ENCODE peak calls at places on chromosomes 1 and 21, in six cellular contexts. G, Q, A, Y, E and F are unnamed samples.

GRCh38 chr21:35529141-35529863 is 480.2 kb upstream of the RUNX1 start:
- DNase-seq in G (no peak), Q (no peak), A (no peak), Y (peak; percentile 4), E (no peak), F (no peak)

GRCh38 chr1:161915051-161915503 is 108.6 kb downstream of the OLFML2B start:
- DNase-seq in G (no peak), Q (no peak), A (peak; percentile 15), Y (no peak), E (no peak), F (no peak)

GRCh38 chr1:117824612-117825011 is 104.8 kb downstream of the GDAP2 start:
- DNase-seq in G (peak; percentile 29), Q (no peak), A (no peak), Y (no peak), E (no peak), F (no peak)

GRCh38 chr1:202306535-202307345 is 35.0 kb downstream of the UBE2T start:
- DNase-seq in G (no peak), Q (no peak), A (no peak), Y (no peak), E (no peak), F (no peak)

GRCh38 chr1:150295476-150295875 is 1.8 kb downstream of the MRPS21 start:
- DNase-seq in G (no peak), Q (no peak), A (no peak), Y (no peak), E (no peak), F (no peak)

GRCh38 chr21:38649120-38649519 is 150.8 kb upstream of the ERG start:
- DNase-seq in G (no peak), Q (no peak), A (no peak), Y (no peak), E (no peak), F (no peak)

GRCh38 chr1:201172999-201173610 is 17.5 kb upstream of the IGFN1 start:
- DNase-seq in G (no peak), Q (no peak), A (no peak), Y (no peak), E (no peak), F (no peak)

GRCh38 chr1:219120625-219121544 is 52.8 kb upstream of the LYPLAL1 start:
- DNase-seq in G (peak; percentile 24), Q (no peak), A (no peak), Y (peak; percentile 63), E (no peak), F (no peak)

GRCh38 chr1:243718893-243719292 is 131.2 kb downstream of the AKT3 start:
- DNase-seq in G (no peak), Q (no peak), A (no peak), Y (no peak), E (no peak), F (no peak)

GRCh38 chr1:3441449-3441848 is 13.0 kb upstream of the ARHGEF16 start:
- DNase-seq in G (no peak), Q (no peak), A (no peak), Y (no peak), E (peak; percentile 26), F (no peak)

GRCh38 chr1:53381790-53382401 is 54.0 kb upstream of the LRP8 start:
- DNase-seq in G (no peak), Q (no peak), A (no peak), Y (no peak), E (no peak), F (no peak)

GRCh38 chr1:159170639-159171038 is 776 bp upstream of the CADM3 start:
- DNase-seq in G (no peak), Q (no peak), A (no peak), Y (no peak), E (no peak), F (no peak)

GRCh38 chr1:42939216-42939615 is 19.5 kb downstream of the SLC2A1 start:
- DNase-seq in G (no peak), Q (no peak), A (no peak), Y (no peak), E (no peak), F (no peak)

GRCh38 chr1:185442065-185442464 is 125.0 kb upstream of the IVNS1ABP start:
- DNase-seq in G (no peak), Q (no peak), A (no peak), Y (no peak), E (no peak), F (no peak)

GRCh38 chr1:156409424-156409823 is 40.4 kb downstream of the RHBG start:
- DNase-seq in G (no peak), Q (no peak), A (no peak), Y (no peak), E (no peak), F (no peak)

GRCh38 chr1:84918706-84919105 is 25.7 kb upstream of the LPAR3 start:
- DNase-seq in G (no peak), Q (no peak), A (no peak), Y (no peak), E (no peak), F (no peak)

GRCh38 chr1:85065550-85065949 is 17.2 kb upstream of the MCOLN3 start:
- DNase-seq in G (no peak), Q (no peak), A (no peak), Y (no peak), E (no peak), F (no peak)

GRCh38 chr1:226708342-226708780 is 30.7 kb downstream of the ITPKB start:
- DNase-seq in G (no peak), Q (no peak), A (peak; percentile 45), Y (no peak), E (no peak), F (no peak)

GRCh38 chr1:182340233-182341058 is 51.1 kb downstream of the GLUL start:
- DNase-seq in G (peak; percentile 34), Q (no peak), A (no peak), Y (no peak), E (peak; percentile 13), F (no peak)

GRCh38 chr1:201945157-201945556 is 1.2 kb downstream of the LMOD1 start:
- DNase-seq in G (no peak), Q (peak; percentile 50), A (no peak), Y (no peak), E (no peak), F (no peak)

GRCh38 chr1:46407636-46408035 is 13.5 kb downstream of the FAAH start:
- DNase-seq in G (no peak), Q (no peak), A (no peak), Y (no peak), E (no peak), F (no peak)

GRCh38 chr1:156663178-156663577 is 14.0 kb downstream of the NES start:
- DNase-seq in G (peak; percentile 63), Q (no peak), A (no peak), Y (no peak), E (peak; percentile 54), F (no peak)

GRCh38 chr1:117188268-117189108 is 22.2 kb downstream of the VTCN1 start:
- DNase-seq in G (no peak), Q (no peak), A (no peak), Y (no peak), E (no peak), F (no peak)

GRCh38 chr1:7504438-7504720 is 266.7 kb upstream of the VAMP3 start:
- DNase-seq in G (no peak), Q (no peak), A (no peak), Y (no peak), E (no peak), F (no peak)

GRCh38 chr21:39680216-39680615 is 64.8 kb upstream of the IGSF5 start:
- DNase-seq in G (no peak), Q (no peak), A (no peak), Y (no peak), E (no peak), F (no peak)

GRCh38 chr1:59716551-59717231 is 98.1 kb upstream of the HOOK1 start:
- DNase-seq in G (no peak), Q (no peak), A (no peak), Y (no peak), E (no peak), F (no peak)

GRCh38 chr1:85148524-85149250 is 52.1 kb downstream of the SYDE2 start:
- DNase-seq in G (no peak), Q (no peak), A (no peak), Y (no peak), E (no peak), F (no peak)

GRCh38 chr21:36385909-36386642 is 884 bp downstream of the CHAF1B start:
- DNase-seq in G (no peak), Q (no peak), A (no peak), Y (no peak), E (no peak), F (no peak)

GRCh38 chr1:243345205-243345604 is 89.4 kb downstream of the SDCCAG8 start:
- DNase-seq in G (no peak), Q (no peak), A (no peak), Y (no peak), E (no peak), F (no peak)

GRCh38 chr1:203915811-203916210 is 54.4 kb downstream of the SNRPE start:
- DNase-seq in G (no peak), Q (no peak), A (no peak), Y (no peak), E (no peak), F (no peak)

GRCh38 chr1:66809736-66810326 is 8.8 kb upstream of the INSL5 start:
- DNase-seq in G (no peak), Q (no peak), A (no peak), Y (no peak), E (no peak), F (no peak)

GRCh38 chr21:45534591-45535331 is 7.5 kb downstream of the SLC19A1 start:
- DNase-seq in G (peak; percentile 61), Q (no peak), A (no peak), Y (no peak), E (peak; percentile 25), F (peak; percentile 35)

GRCh38 chr1:41758904-41759548 is 159.7 kb downstream of the HIVEP3 start:
- DNase-seq in G (no peak), Q (no peak), A (no peak), Y (no peak), E (no peak), F (no peak)

GRCh38 chr1:83064589-83065242 is 934.2 kb downstream of the TTLL7 start:
- DNase-seq in G (no peak), Q (no peak), A (no peak), Y (no peak), E (no peak), F (no peak)